ENCODE peak calls at places on chromosomes 3 and 15, in four cellular contexts. C is CD4-positive, alpha-beta memory T cell; O is GM23248; L is foreskin keratinocyte. Q is an unnamed sample.

GRCh38 chr15:91498046-91498445 is 355.5 kb upstream of the SLCO3A1 start:
- DNase-seq in O (no peak), L (no peak), C (no peak), Q (no peak)

GRCh38 chr3:197516517-197516889 is 39.3 kb downstream of the BDH1 start:
- DNase-seq in O (peak), C (no peak), L (peak), Q (peak)

GRCh38 chr3:58051196-58051595 is 43.0 kb downstream of the FLNB start:
- DNase-seq in C (no peak), L (peak), O (peak), Q (peak)

GRCh38 chr3:137746808-137747207 is 17.3 kb upstream of the SOX14 start:
- DNase-seq in C (no peak), O (no peak), L (no peak), Q (no peak)

GRCh38 chr3:119690043-119690656 is 12.7 kb upstream of the CFAP91 start:
- DNase-seq in C (no peak), O (peak), L (no peak), Q (no peak)

GRCh38 chr3:123352134-123352554 is 96.7 kb downstream of the ADCY5 start:
- DNase-seq in C (no peak), L (no peak), O (no peak), Q (no peak)

GRCh38 chr3:52046186-52046913 is 10.0 kb downstream of the DUSP7 start:
- DNase-seq in O (peak), L (peak), C (no peak), Q (peak)

GRCh38 chr3:14678015-14678503 is 3.1 kb downstream of the C3orf20 start:
- DNase-seq in O (no peak), L (no peak), C (no peak), Q (no peak)

GRCh38 chr3:27677554-27677953 is 44.6 kb downstream of the EOMES start:
- DNase-seq in O (peak), L (peak), C (no peak), Q (peak)

GRCh38 chr3:189570916-189571315 is 60.3 kb upstream of the TP63 start:
- DNase-seq in L (no peak), O (no peak), C (no peak), Q (no peak)

GRCh38 chr3:11499144-11499543 is 144.6 kb downstream of the VGLL4 start:
- DNase-seq in L (peak), C (no peak), O (peak), Q (no peak)

GRCh38 chr3:120170223-120170622 is 76.0 kb upstream of the GSK3B start:
- DNase-seq in C (no peak), L (peak), O (peak), Q (peak)

GRCh38 chr3:55484191-55484644 is 2.9 kb downstream of the WNT5A start:
- DNase-seq in C (no peak), L (peak), O (no peak), Q (no peak)

GRCh38 chr3:82163907-82164520 is 402.6 kb upstream of the GBE1 start:
- DNase-seq in O (peak), C (no peak), L (peak), Q (no peak)

GRCh38 chr3:172627057-172627809 is 83.6 kb downstream of the NCEH1 start:
- DNase-seq in L (no peak), O (peak), C (no peak), Q (no peak)

GRCh38 chr3:176939022-176939817 is 258.1 kb downstream of the TBL1XR1 start:
- DNase-seq in O (peak), L (peak), C (peak), Q (peak)

GRCh38 chr3:183312433-183312832 is 59.4 kb downstream of the B3GNT5 start:
- DNase-seq in O (no peak), C (no peak), L (peak), Q (no peak)

GRCh38 chr3:133949438-133949837 is 53.8 kb upstream of the RAB6B start:
- DNase-seq in C (no peak), L (no peak), O (no peak), Q (no peak)

GRCh38 chr15:52680041-52680391 is 828 bp upstream of the ATOSA start:
- DNase-seq in L (no peak), O (peak), C (no peak), Q (no peak)
- H3K27ac ChIP-seq in L (no peak), O (peak), C (no peak), Q (no peak)

GRCh38 chr3:54185740-54186139 is 63.4 kb downstream of the CACNA2D3 start:
- DNase-seq in O (no peak), C (no peak), L (no peak), Q (no peak)

GRCh38 chr3:54176106-54176505 is 53.8 kb downstream of the CACNA2D3 start:
- DNase-seq in O (no peak), L (no peak), C (no peak), Q (no peak)

DNA sequence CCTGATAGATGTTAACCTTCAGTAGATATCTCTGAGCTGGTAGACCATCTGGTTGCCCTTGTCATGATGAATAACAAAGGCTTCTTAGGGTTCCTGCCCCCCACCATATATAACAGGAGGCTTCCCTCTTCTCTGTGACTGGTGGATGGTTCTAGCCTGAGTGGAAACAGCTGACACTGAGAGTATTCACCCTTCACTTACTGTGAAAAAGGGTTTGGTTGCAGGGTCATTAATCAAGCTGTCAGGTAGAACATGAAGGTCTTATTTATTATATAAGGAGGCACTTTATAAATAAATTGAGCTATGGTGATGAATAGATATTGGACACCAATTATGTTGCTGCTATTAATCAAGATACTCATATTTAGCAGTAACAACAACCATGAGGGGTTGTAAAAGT is 58.6 kb downstream of the CACNA2D3 start:
- DNase-seq in L (no peak), O (no peak), C (no peak), Q (no peak)
- H3K27ac ChIP-seq in L (no peak), O (no peak), C (no peak), Q (no peak)

DNA sequence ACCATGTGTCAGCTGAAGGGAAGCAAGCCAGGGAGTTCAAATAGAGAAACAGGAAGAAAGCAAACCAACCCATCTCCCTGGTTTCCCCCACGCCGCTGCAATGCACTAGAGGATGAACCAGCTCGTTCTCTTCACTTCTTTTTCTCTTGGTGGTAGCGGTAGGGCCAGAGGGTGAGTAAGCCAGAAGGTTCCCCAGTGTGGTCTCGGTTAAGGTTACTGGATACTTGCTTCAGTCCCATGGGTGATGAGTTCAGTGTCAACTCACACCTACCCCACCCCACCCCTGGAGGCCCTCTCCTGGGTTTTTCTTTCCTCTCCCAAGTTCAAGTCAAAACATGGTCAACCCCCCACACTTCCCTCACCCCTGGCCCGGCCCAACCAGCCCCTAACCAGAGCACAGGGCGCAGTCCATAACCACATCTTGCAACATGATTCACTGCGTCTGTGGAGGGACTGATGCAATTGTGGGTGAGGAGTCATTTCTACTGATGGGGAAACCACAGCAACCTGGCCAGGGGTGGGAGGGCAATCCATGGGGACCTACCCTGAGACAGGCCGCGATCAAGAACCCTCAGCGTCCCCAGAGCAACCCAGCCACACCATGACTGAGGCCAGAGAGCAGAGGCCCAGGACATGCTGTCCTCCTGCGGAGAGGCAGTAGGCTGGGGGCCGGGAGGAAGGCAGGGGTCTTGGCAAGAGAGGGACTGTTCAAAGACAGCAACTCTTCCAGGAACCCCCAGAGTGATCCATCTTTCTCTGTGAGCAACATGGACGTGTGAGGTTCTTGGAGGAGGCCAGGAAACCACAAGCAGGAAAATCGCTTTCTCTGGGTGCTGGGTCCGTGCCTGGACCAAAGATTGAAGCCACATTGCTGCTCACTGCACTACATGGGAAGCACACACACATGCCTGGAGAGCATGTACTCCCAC is 276.6 kb downstream of the UACA start:
- DNase-seq in C (no peak), O (peak), L (no peak), Q (no peak)
- H3K27ac ChIP-seq in C (no peak), O (peak), L (no peak), Q (no peak)

DNA sequence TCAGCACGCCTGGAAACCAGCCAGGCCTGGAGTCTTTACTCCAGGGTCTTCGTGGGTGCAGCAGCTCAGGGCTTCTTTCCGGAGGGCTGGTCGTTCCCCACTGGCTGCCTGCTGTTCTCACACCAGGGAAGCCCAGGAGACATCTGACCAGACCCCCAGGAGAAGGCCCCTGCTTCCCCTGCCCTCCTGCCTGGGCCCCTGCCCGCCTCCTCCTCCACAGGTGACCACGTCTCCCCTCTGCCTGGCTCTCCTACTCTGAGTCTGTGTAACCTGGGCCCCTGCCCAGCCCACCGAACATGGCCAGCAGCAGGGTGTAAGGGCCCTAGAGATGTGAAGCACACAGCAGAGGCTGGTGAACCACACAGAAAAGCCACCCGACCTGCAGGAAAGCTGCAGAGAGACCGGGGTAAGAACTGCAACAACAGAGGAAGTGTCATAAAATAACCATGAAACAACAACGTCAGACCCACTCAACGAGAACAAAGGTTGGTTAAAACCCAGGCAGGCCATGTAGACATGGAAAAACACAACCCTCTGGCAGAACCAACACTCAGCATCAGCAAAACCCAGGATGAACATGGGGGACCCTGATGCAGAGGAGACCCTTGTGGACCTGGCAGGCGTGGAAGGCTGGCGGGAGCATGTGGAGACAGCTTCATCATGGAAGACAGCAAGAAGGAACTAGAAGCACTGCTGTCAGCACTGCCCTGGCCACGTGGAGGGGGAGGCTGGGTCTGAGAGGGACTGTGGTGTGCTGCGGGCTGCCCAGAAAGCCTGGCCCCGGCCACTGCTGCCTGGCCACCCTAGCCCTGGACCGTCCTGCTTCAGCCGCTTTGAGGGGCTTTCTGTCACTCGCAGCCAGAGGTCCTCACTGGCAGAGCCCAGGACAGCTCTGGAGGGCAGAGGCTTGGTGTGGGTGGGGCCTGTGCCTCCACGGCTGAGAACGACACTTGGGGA is 20.4 kb downstream of the UROC1 start:
- DNase-seq in L (no peak), O (no peak), C (no peak), Q (no peak)
- H3K27ac ChIP-seq in L (no peak), O (no peak), C (no peak), Q (no peak)

GRCh38 chr3:71210257-71211002 is 373.1 kb downstream of the FOXP1 start:
- DNase-seq in C (no peak), O (peak), L (no peak), Q (no peak)
- H3K27ac ChIP-seq in C (no peak), O (peak), L (no peak), Q (no peak)

DNA sequence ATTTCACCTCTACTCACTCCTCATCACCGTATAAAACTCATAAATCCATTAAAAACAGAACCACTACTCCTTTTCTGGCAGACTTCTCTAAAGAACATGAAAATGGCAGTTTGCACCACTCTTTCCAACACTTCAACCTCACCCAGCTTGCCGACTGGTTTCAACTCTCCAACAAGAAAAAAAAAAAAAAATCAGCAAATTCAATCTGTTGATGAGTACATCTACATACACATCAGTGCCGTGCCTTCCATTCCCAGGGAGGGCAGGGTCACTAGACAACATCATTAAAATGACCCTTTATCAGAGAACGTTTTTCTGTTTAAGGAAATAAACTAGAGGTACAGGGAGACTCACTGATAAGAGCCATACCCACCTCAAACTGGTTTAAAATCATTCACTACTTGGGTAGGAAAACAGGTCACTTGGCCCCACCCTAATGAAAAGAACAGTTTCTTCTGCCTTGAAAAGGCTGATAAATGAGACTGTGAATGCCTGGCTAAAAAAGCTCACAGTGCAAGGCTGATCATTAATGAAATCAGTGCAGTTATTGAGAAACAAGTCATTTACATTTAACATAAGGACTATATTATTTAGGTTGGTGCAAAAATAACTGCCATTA is 6.0 kb downstream of the ANXA2 start:
- DNase-seq in C (no peak), O (peak), L (peak), Q (no peak)
- H3K27ac ChIP-seq in C (no peak), O (peak), L (peak), Q (peak)

GRCh38 chr3:87267953-87268645 is 8.3 kb downstream of the POU1F1 start:
- DNase-seq in O (no peak), C (no peak), L (no peak), Q (no peak)
- H3K27ac ChIP-seq in O (no peak), C (no peak), L (no peak), Q (no peak)

GRCh38 chr3:23961064-23961463 is 16.0 kb downstream of the NR1D2 start:
- DNase-seq in L (peak), O (peak), C (no peak), Q (peak)

GRCh38 chr3:23966308-23966707 is 21.2 kb downstream of the NR1D2 start:
- DNase-seq in L (no peak), O (no peak), C (no peak), Q (no peak)

GRCh38 chr3:23960649-23961048 is 15.6 kb downstream of the NR1D2 start:
- DNase-seq in C (no peak), O (no peak), L (no peak), Q (no peak)

GRCh38 chr3:23961913-23962312 is 16.8 kb downstream of the NR1D2 start:
- DNase-seq in C (no peak), O (no peak), L (no peak), Q (no peak)

GRCh38 chr3:23964537-23964936 is 19.5 kb downstream of the NR1D2 start:
- DNase-seq in C (no peak), L (no peak), O (no peak), Q (no peak)
- H3K27ac ChIP-seq in C (no peak), L (no peak), O (no peak), Q (no peak)